ENCODE peak calls at places on chromosomes 5 and 9, in seven cellular contexts. G is fibroblast of lung, L is neuronal stem cell, S is tibial artery, P is cardiac muscle cell, H is lung, V is right cardiac atrium. N is an unnamed sample.
A peak's percentile ranks its signal among the peaks of the same experiment; 100 is the strongest.

GRCh38 chr9:133884907-133885744 is 107.0 kb downstream of the VAV2 start:
- DNase-seq in G (no peak), L (no peak), S (no peak), P (no peak), H (no peak), V (no peak), N (no peak)

GRCh38 chr5:109692011-109692410 is 2.3 kb downstream of the MAN2A1 start:
- DNase-seq in G (peak; percentile 59), L (no peak), S (no peak), P (peak; percentile 52), H (no peak), V (no peak), N (no peak)

GRCh38 chr9:90107021-90107771 is 502.4 kb downstream of the GADD45G start:
- DNase-seq in G (peak; percentile 53), L (no peak), S (no peak), P (no peak), H (peak; percentile 45), V (no peak), N (peak; percentile 74)

GRCh38 chr9:94772654-94773303 is 46.3 kb downstream of the AOPEP start:
- DNase-seq in G (peak; percentile 73), L (no peak), S (no peak), P (no peak), H (no peak), V (no peak), N (peak; percentile 90)

GRCh38 chr5:91955610-91956009 is 572.5 kb upstream of the ARRDC3 start:
- DNase-seq in G (peak; percentile 30), L (no peak), S (no peak), P (peak; percentile 17), H (no peak), V (peak; percentile 78), N (peak; percentile 87)

GRCh38 chr5:54081415-54081814 is 229.0 kb downstream of the ARL15 start:
- DNase-seq in G (no peak), L (no peak), S (no peak), P (no peak), H (no peak), V (no peak), N (no peak)

GRCh38 chr9:69317081-69317480 is 7.9 kb upstream of the ENTREP1 start:
- DNase-seq in G (peak; percentile 53), L (no peak), S (no peak), P (no peak), H (no peak), V (no peak), N (no peak)

GRCh38 chr5:68457298-68457697 is 241.7 kb downstream of the PIK3R1 start:
- DNase-seq in G (no peak), L (no peak), S (no peak), P (no peak), H (no peak), V (no peak), N (no peak)

GRCh38 chr9:81408951-81409350 is 280.4 kb downstream of the TLE1 start:
- DNase-seq in G (no peak), L (no peak), S (no peak), P (no peak), H (no peak), V (no peak), N (no peak)

GRCh38 chr9:133708770-133709611 is 29.2 kb downstream of the SARDH start:
- DNase-seq in G (no peak), L (no peak), S (peak; percentile 54), P (no peak), H (no peak), V (peak; percentile 47), N (peak; percentile 88)

GRCh38 chr5:173762045-173762444 is 126.1 kb upstream of the CPEB4 start:
- DNase-seq in G (no peak), L (no peak), S (no peak), P (no peak), H (no peak), V (no peak), N (no peak)

GRCh38 chr5:5638193-5638592 is 215.7 kb downstream of the ICE1 start:
- DNase-seq in G (peak; percentile 6), L (no peak), S (no peak), P (peak; percentile 27), H (no peak), V (no peak), N (no peak)

GRCh38 chr9:69379250-69379982 is 54.4 kb downstream of the ENTREP1 start:
- DNase-seq in G (peak; percentile 71), L (no peak), S (no peak), P (peak; percentile 57), H (no peak), V (peak; percentile 35), N (peak; percentile 82)

GRCh38 chr9:92275541-92275940 is 18.0 kb downstream of the IARS1 start:
- DNase-seq in G (no peak), L (no peak), S (no peak), P (no peak), H (no peak), V (no peak), N (no peak)

GRCh38 chr5:73519531-73520283 is 21.5 kb downstream of the BTF3 start:
- DNase-seq in G (peak; percentile 73), L (peak; percentile 76), S (no peak), P (peak; percentile 89), H (peak; percentile 74), V (peak; percentile 60), N (peak; percentile 70)

GRCh38 chr9:37917801-37918664 is 14.1 kb upstream of the SLC25A51 start:
- DNase-seq in G (no peak), L (no peak), S (peak; percentile 59), P (no peak), H (no peak), V (peak; percentile 62), N (no peak)

GRCh38 chr9:15287309-15287708 is 19.7 kb downstream of the TTC39B start:
- DNase-seq in G (no peak), L (no peak), S (no peak), P (no peak), H (no peak), V (no peak), N (no peak)

GRCh38 chr5:72246954-72247442 is 73.0 kb downstream of the MRPS27 start:
- DNase-seq in G (peak; percentile 80), L (no peak), S (no peak), P (no peak), H (no peak), V (no peak), N (no peak)

GRCh38 chr5:72246239-72246580 is 73.8 kb downstream of the MRPS27 start:
- DNase-seq in G (peak; percentile 46), L (no peak), S (no peak), P (no peak), H (no peak), V (no peak), N (no peak)

GRCh38 chr5:72245517-72246238 is 74.4 kb downstream of the MRPS27 start:
- DNase-seq in G (no peak), L (no peak), S (no peak), P (no peak), H (no peak), V (no peak), N (no peak)

GRCh38 chr5:72251386-72251785 is 68.7 kb downstream of the MRPS27 start:
- DNase-seq in G (no peak), L (no peak), S (no peak), P (no peak), H (no peak), V (no peak), N (no peak)

DNA sequence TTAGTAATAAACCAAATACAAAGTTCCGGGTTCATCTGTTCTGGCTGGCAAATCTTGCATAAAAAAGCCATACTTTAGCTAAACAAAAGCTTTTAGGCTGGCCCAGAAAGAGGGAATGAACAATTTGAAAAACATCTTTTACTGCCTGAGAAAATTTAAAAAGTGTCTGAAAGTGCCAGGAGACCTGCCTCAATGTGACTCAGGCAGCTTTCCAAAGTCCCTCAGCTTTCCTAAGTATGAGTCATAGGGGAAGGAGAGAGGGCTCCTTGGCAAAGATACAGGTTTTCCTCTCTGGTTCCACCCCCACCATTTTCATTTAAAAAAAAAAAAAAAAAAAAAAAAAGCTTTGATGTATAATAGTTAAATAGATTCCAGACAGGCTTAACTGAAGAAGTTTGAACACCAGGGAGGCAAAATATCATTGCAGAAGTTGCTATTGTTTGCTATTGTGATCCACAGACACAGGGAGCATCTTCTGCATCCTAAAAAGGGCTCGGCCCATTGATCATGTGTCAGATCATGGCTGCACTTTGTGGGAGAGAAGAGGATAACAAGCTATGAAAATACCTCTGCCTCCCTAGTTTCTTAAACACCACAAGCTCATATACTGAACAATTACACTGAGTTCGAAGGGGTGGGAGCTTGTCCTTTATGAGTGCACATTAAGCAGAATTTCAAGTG is 71.5 kb downstream of the MRPS27 start:
- DNase-seq in G (peak; percentile 88), L (no peak), S (peak; percentile 82), P (peak; percentile 86), H (peak; percentile 33), V (peak; percentile 27), N (peak; percentile 54)
- H3K4me1 ChIP-seq in G (peaks cover 30% of the 10 kb centered on the region), L (peaks cover 17% of the 10 kb centered on the region), S (peaks cover 89% of the 10 kb centered on the region), P (peaks cover 57% of the 10 kb centered on the region), H (peaks cover 33% of the 10 kb centered on the region), V (peaks cover 14% of the 10 kb centered on the region), N (peaks cover 9% of the 10 kb centered on the region)

DNA sequence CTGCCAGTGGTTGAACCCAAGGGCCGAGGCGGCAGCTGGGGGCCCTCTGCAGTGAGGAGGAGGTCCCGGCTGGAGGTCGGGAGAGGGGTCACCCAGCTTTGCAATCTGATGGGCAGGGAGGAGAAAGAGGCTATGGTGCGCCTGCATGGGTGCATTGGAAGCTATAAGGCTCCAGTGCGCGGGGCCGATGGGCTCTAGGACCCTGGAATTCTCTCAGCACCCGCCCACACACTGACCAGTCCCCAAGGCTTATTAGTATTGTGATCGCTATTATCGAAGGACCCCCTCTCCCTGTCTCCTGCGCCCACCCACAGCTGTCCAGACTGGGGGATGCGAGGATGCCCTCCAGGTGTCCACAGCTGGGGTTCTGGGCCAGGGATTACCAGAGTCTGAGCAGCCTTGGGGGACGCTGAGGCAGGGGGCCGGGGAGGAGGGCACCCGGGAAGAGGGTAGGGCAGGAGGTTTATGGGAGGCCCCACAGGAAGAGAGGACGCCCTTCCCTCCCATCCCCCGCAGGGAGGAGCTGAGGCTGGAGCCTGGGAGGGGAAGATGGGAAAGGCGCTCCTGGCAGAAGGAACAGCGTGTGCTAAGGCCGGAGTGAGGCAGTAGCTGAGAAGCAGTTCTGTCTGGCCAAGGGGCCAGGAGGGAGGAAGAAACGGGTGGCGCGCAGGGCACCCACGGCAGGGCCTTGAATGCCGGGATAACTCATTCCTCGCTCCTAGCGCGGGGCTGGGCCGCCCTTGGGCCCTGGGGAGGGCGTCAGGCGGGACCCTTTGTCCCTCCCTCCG is 24.2 kb downstream of the C9orf50 start:
- DNase-seq in G (peak; percentile 83), L (peak; percentile 76), S (peak; percentile 89), P (peak; percentile 91), H (peak; percentile 50), V (peak; percentile 91), N (peak; percentile 91)
- H3K4me1 ChIP-seq in G (peaks cover 16% of the 10 kb centered on the region), L (peaks cover 23% of the 10 kb centered on the region), S (peaks cover 21% of the 10 kb centered on the region), P (peaks cover 14% of the 10 kb centered on the region), H (no peaks in the 10 kb centered on the region), V (peaks cover 2% of the 10 kb centered on the region), N (peaks cover 14% of the 10 kb centered on the region)

GRCh38 chr5:132493241-132493640 is 2.7 kb upstream of the IRF1 start:
- DNase-seq in G (no peak), L (no peak), S (peak; percentile 20), P (no peak), H (peak; percentile 11), V (no peak), N (no peak)
- H3K4me1 ChIP-seq in G (peaks cover 37% of the 10 kb centered on the region), L (peaks cover 18% of the 10 kb centered on the region), S (peaks cover 60% of the 10 kb centered on the region), P (peaks cover 10% of the 10 kb centered on the region), H (peaks cover 19% of the 10 kb centered on the region), V (peaks cover 18% of the 10 kb centered on the region), N (peaks cover 31% of the 10 kb centered on the region)

DNA sequence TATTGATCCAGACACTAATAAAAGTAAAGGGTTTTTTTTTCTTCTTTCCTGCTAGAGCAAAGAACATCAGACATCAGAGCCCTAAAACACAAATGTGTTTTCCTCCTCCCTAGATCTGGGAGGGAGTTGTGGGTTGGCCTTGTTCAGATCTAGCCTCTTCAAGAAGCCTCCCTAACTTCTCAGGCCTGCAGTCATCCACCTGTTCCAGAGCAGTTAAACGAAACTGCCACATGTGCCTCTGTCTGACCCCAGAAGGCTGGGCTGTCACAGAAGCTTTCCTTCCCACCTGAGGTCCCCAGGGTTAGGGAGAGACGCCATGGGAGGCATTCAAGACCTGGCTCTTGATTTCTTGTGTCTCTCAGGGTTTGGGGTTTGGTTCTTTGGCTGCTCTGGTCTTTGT is 87.0 kb downstream of the DAB2IP start:
- DNase-seq in G (no peak), L (no peak), S (no peak), P (no peak), H (no peak), V (no peak), N (no peak)
- H3K4me1 ChIP-seq in G (peaks cover 33% of the 10 kb centered on the region), L (peaks cover 40% of the 10 kb centered on the region), S (peaks cover 91% of the 10 kb centered on the region), P (peaks cover 39% of the 10 kb centered on the region), H (peaks cover 4% of the 10 kb centered on the region), V (peaks cover 40% of the 10 kb centered on the region), N (peaks cover 13% of the 10 kb centered on the region)

N was measured in SJCRH30.